ENCODE peak calls at places on chromosomes 7 and 10, in four cellular contexts. K is T follicular helper cell, O is K562, P is T-helper 1 cell. B is an unnamed sample.

GRCh38 chr7:116633131-116633988 is 38.6 kb upstream of the MET start:
- DNase-seq in P (no peak), O (no peak), K (no peak), B (peak)

GRCh38 chr7:154914580-154915380 is 88.1 kb downstream of the PAXIP1 start:
- DNase-seq in K (no peak), P (no peak), O (no peak), B (no peak)

GRCh38 chr10:107971411-107971810 is 806.9 kb upstream of the SORCS1 start:
- DNase-seq in P (no peak), O (no peak), K (no peak), B (no peak)

GRCh38 chr7:24337180-24337579 is 53.2 kb downstream of the NPY start:
- DNase-seq in O (no peak), P (no peak), K (no peak), B (no peak)

GRCh38 chr10:58094985-58095718 is 172.5 kb downstream of the IPMK start:
- DNase-seq in O (no peak), K (no peak), P (no peak), B (no peak)

GRCh38 chr7:26853788-26854393 is 10.5 kb downstream of the SKAP2 start:
- DNase-seq in P (no peak), K (no peak), O (peak), B (peak)

GRCh38 chr10:121033371-121033770 is 182.2 kb downstream of the WDR11 start:
- DNase-seq in O (no peak), K (no peak), P (no peak), B (no peak)

GRCh38 chr7:69433086-69433485 is 165.2 kb upstream of the AUTS2 start:
- DNase-seq in P (no peak), O (no peak), K (no peak), B (no peak)

GRCh38 chr10:13671874-13672273 is 85.1 kb downstream of the PRPF18 start:
- DNase-seq in K (no peak), O (no peak), P (no peak), B (no peak)

GRCh38 chr7:128115326-128115820 is 84.1 kb upstream of the LRRC4 start:
- DNase-seq in K (no peak), P (no peak), O (no peak), B (no peak)

GRCh38 chr10:47164126-47164799 is 135.7 kb upstream of the GDF10 start:
- DNase-seq in K (no peak), P (no peak), O (no peak), B (no peak)

B was measured in kidney glomerular epithelial cell.